ENCODE peak calls at places on chromosomes 4 and X, in seven cellular contexts. U is HTR-8/SVneo, Z is Right ventricle myocardium superior, O is SW480, P is heart right ventricle, T is activated T-helper 1 cell treated with Interleukin-2 at 50 U/mL for 16 hours, L is fibroblast of mammary gland. R is an unnamed sample.

GRCh38 chr4:54539500-54540029 is 118.2 kb upstream of the KIT start:
- DNase-seq in U (no peak), Z (peak; percentile 79), O (peak; percentile 34), P (peak; percentile 66), T (no peak), L (peak; percentile 39), R (peak; percentile 4)

GRCh38 chr4:94523617-94524016 is 71.9 kb downstream of the PDLIM5 start:
- DNase-seq in U (no peak), Z (no peak), O (no peak), P (no peak), T (no peak), L (peak; percentile 52), R (no peak)

GRCh38 chr4:15396157-15396800 is 31.6 kb upstream of the C1QTNF7 start:
- DNase-seq in U (peak; percentile 51), Z (no peak), O (peak; percentile 34), P (no peak), T (no peak), L (peak; percentile 65), R (peak; percentile 49)

GRCh38 chr4:103994059-103994458 is 274.3 kb upstream of the TACR3 start:
- DNase-seq in U (no peak), Z (no peak), O (peak; percentile 9), P (no peak), T (no peak), L (peak; percentile 41), R (no peak)

GRCh38 chr4:23242962-23243361 is 550.2 kb downstream of the GBA3 start:
- DNase-seq in U (no peak), Z (no peak), O (no peak), P (no peak), T (no peak), L (no peak), R (no peak)

GRCh38 chr4:30620711-30621110 is 99.5 kb upstream of the PCDH7 start:
- DNase-seq in U (no peak), Z (no peak), O (no peak), P (no peak), T (no peak), L (no peak), R (no peak)

GRCh38 chr4:80187677-80188076 is 9.6 kb upstream of the PRDM8 start:
- DNase-seq in U (no peak), Z (no peak), O (no peak), P (no peak), T (no peak), L (no peak), R (no peak)

GRCh38 chr4:46404961-46405360 is 15.0 kb upstream of the GABRA2 start:
- DNase-seq in U (no peak), Z (peak; percentile 29), O (no peak), P (no peak), T (no peak), L (no peak), R (no peak)

GRCh38 chr4:16222957-16223527 is 3.2 kb downstream of the TAPT1 start:
- DNase-seq in U (no peak), Z (no peak), O (no peak), P (no peak), T (no peak), L (no peak), R (no peak)

GRCh38 chrX:55342533-55343501 is 78.1 kb upstream of the PAGE3 start:
- DNase-seq in U (peak; percentile 1), Z (no peak), O (peak; percentile 49), P (peak; percentile 7), T (peak; percentile 9), L (peak; percentile 2), R (no peak)

GRCh38 chrX:110691446-110691845 is 104.2 kb downstream of the CHRDL1 start:
- DNase-seq in U (no peak), Z (no peak), O (no peak), P (no peak), T (no peak), L (peak; percentile 79), R (no peak)

GRCh38 chrX:19776753-19777152 is 110.6 kb downstream of the SH3KBP1 start:
- DNase-seq in U (no peak), Z (no peak), O (no peak), P (no peak), T (no peak), L (no peak), R (no peak)

GRCh38 chrX:155334486-155335316 is at the start of gene CLIC2:
- DNase-seq in U (no peak), Z (peak; percentile 41), O (no peak), P (no peak), T (no peak), L (peak; percentile 95), R (no peak)

GRCh38 chr4:19748911-19749473 is 502.7 kb upstream of the SLIT2 start:
- DNase-seq in U (no peak), Z (no peak), O (no peak), P (no peak), T (no peak), L (peak; percentile 53), R (no peak)

GRCh38 chr4:138639018-138639876 is 376.3 kb upstream of the NOCT start:
- DNase-seq in U (no peak), Z (no peak), O (no peak), P (no peak), T (no peak), L (peak; percentile 16), R (no peak)

GRCh38 chr4:160423879-160424451 is 1321.1 kb downstream of the RAPGEF2 start:
- DNase-seq in U (no peak), Z (no peak), O (no peak), P (no peak), T (no peak), L (peak; percentile 35), R (no peak)